ENCODE peak calls at places on chromosomes 11 and 22, in seven cellular contexts. I, G, L, Z, N, F and C are unnamed samples.

GRCh38 chr11:64056861-64057260 is 21.1 kb downstream of the FLRT1 start:
- DNase-seq in N (no peak), G (no peak), F (no peak), L (no peak), I (no peak), Z (no peak), C (no peak)

GRCh38 chr22:24077416-24077815 is 66.3 kb downstream of the CABIN1 start:
- DNase-seq in I (no peak), F (no peak), L (no peak), Z (no peak), G (no peak), N (no peak), C (no peak)

GRCh38 chr11:109970516-109971183 is 122.5 kb upstream of the ZC3H12C start:
- DNase-seq in I (no peak), N (no peak), L (no peak), Z (no peak), G (peak; percentile 85), F (no peak), C (no peak)

GRCh38 chr11:9172394-9172793 is 81.0 kb upstream of the SCUBE2 start:
- DNase-seq in N (no peak), I (no peak), F (no peak), Z (no peak), L (no peak), G (no peak), C (no peak)

GRCh38 chr22:17906978-17907730 is 117.2 kb downstream of the MICAL3 start:
- DNase-seq in G (no peak), Z (no peak), F (no peak), I (no peak), L (no peak), N (no peak), C (no peak)

GRCh38 chr11:7677801-7678201 is 4.5 kb upstream of the CYB5R2 start:
- DNase-seq in G (no peak), N (no peak), I (no peak), L (no peak), Z (no peak), F (no peak), C (no peak)

GRCh38 chr11:58027341-58027740 is 3.4 kb upstream of the OR6Q1 start:
- DNase-seq in F (no peak), I (no peak), L (no peak), G (no peak), N (no peak), Z (no peak), C (no peak)

GRCh38 chr11:93492464-93493251 is 50.5 kb downstream of the SMCO4 start:
- DNase-seq in G (no peak), Z (no peak), F (no peak), N (peak; percentile 80), I (no peak), L (no peak), C (no peak)

GRCh38 chr11:86515297-86516094 is 140.8 kb downstream of the CCDC81 start:
- DNase-seq in G (no peak), Z (no peak), L (no peak), N (no peak), I (no peak), F (peak; percentile 43), C (no peak)

DNA sequence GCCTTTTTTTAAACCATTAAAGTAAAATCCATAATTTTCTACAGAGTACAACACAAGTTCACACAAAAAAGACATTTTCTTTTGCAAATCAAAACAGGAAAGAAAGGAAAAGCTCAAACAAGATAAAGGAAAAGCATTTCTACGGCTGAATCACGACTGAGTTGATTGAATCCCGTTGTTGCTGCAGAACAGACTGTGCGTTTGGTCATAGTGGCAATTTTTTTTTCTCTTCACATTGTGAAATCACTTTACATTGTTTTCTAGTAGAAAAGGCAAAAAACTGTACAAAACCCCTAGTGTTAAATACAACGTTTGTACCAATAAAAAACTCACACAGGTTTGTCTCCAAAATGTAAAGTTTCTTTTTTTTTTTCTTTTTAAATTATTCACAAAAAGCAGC is 17.3 kb upstream of the RAPSN start:
- DNase-seq in N (no peak), Z (no peak), F (no peak), G (no peak), I (no peak), L (no peak), C (no peak)
- TF ChIP-seq TAF1 in N (no peak), Z (no peak), F (no peak), G (no peak), I (no peak), L (no peak), C (no peak)

GRCh38 chr11:75429902-75430691 is 2.9 kb downstream of the KLHL35 start:
- DNase-seq in L (no peak), G (no peak), F (peak; percentile 88), N (no peak), I (peak; percentile 61), Z (peak; percentile 68), C (peak; percentile 77)
- TF ChIP-seq TAF1 in L (no peak), G (no peak), F (no peak), N (no peak), I (no peak), Z (no peak), C (no peak)

GRCh38 chr11:445765-446588 is 4.1 kb upstream of the PTDSS2 start:
- DNase-seq in L (no peak), N (peak; percentile 45), G (no peak), F (no peak), I (no peak), Z (no peak), C (no peak)

GRCh38 chr11:444397-445144 is 2.8 kb upstream of the ANO9 start:
- DNase-seq in N (no peak), I (no peak), F (no peak), Z (no peak), G (no peak), L (peak; percentile 68), C (no peak)

GRCh38 chr11:447923-448731 is 2.0 kb upstream of the PTDSS2 start:
- DNase-seq in L (peak; percentile 95), Z (peak; percentile 99), F (peak; percentile 98), G (peak; percentile 54), I (peak; percentile 91), N (peak; percentile 85), C (peak; percentile 92)

GRCh38 chr11:443542-444199 is 1.9 kb upstream of the ANO9 start:
- DNase-seq in G (no peak), Z (no peak), I (no peak), L (no peak), N (no peak), F (no peak), C (no peak)

GRCh38 chr11:446886-447285 is 3.2 kb upstream of the PTDSS2 start:
- DNase-seq in Z (no peak), I (no peak), N (no peak), F (no peak), G (no peak), L (no peak), C (no peak)
- TF ChIP-seq TAF1 in Z (no peak), I (no peak), N (no peak), F (no peak), G (no peak), L (no peak), C (no peak)

GRCh38 chr11:122306776-122307479 is 190.9 kb upstream of the BLID start:
- DNase-seq in L (no peak), G (no peak), F (no peak), N (no peak), Z (no peak), I (no peak), C (no peak)
- TF ChIP-seq TAF1 in L (no peak), G (no peak), F (no peak), N (no peak), Z (no peak), I (no peak), C (no peak)

GRCh38 chr11:6523253-6523652 is 26.2 kb downstream of the DNHD1 start:
- DNase-seq in L (no peak), I (no peak), N (no peak), Z (no peak), F (no peak), G (no peak), C (no peak)
- TF ChIP-seq TAF1 in L (no peak), I (no peak), N (no peak), Z (no peak), F (no peak), G (no peak), C (no peak)

DNA sequence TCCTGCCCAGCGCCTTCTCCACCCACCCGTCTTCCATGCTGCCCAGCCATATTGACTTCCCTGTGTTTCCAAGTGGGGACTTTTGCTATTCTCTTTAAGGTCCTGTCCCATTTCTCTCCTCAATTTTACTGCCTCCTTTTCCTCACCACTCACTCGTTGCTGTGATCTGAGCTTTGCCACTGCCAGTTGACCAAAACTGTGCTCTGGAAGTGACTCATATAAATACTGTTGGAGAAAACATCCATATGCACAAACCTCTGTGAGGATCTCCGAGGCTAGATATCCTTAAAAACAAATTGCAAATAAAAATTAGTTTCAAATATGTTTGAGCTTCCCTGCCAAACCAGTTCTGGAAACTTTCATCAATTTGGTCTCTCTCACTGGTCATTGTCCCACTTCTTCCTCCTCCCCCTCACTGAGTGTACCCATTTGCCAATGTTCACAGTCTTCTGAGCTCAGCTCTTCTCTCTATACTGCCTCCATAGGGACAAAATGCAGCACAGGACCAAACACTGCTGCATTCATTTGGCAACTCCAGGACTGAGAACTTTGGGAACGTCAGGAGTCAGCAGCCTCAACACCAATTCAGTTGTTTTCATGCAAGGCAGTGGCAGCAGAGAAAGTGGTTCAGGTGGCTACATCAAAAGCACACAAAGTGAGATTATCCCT is 34.0 kb upstream of the MMP13 start:
- DNase-seq in G (no peak), N (no peak), L (no peak), F (no peak), I (no peak), Z (no peak), C (no peak)
- TF ChIP-seq TAF1 in G (no peak), N (no peak), L (no peak), F (no peak), I (no peak), Z (no peak), C (no peak)

GRCh38 chr11:103170865-103171264 is 61.6 kb downstream of the DYNC2H1 start:
- DNase-seq in F (no peak), L (no peak), I (no peak), Z (no peak), N (no peak), G (no peak), C (no peak)
- TF ChIP-seq TAF1 in F (no peak), L (no peak), I (no peak), Z (no peak), N (no peak), G (no peak), C (no peak)